ENCODE peak calls at places on chromosomes 5 and 9, in five cellular contexts. K, R, W, P and L are unnamed samples.

GRCh38 chr9:35792826-35793225 is 1.4 kb downstream of the NPR2 start:
- DNase-seq in W (no peak), R (no peak), K (no peak), P (no peak), L (no peak)

GRCh38 chr5:3352711-3353110 is 242.9 kb upstream of the IRX1 start:
- DNase-seq in K (no peak), W (no peak), P (no peak), R (no peak), L (no peak)

GRCh38 chr5:137415231-137415681 is 83.9 kb downstream of the SPOCK1 start:
- DNase-seq in R (peak), K (no peak), P (no peak), W (no peak), L (no peak)

GRCh38 chr5:139745800-139746690 is 49.6 kb upstream of the PSD2 start:
- DNase-seq in P (no peak), K (peak), R (peak), W (peak), L (peak)

GRCh38 chr5:128462330-128462729 is 75.7 kb downstream of the FBN2 start:
- DNase-seq in W (no peak), R (peak), K (no peak), P (no peak), L (no peak)

GRCh38 chr5:96725257-96725656 is 63.1 kb downstream of the CAST start:
- DNase-seq in P (no peak), R (no peak), W (no peak), K (no peak), L (no peak)

GRCh38 chr9:111120526-111120925 is 82.3 kb upstream of the LPAR1 start:
- DNase-seq in W (no peak), K (no peak), R (no peak), P (no peak), L (no peak)

GRCh38 chr5:139461698-139462097 is 845 bp downstream of the ECSCR start:
- DNase-seq in K (no peak), R (peak), P (no peak), W (no peak), L (no peak)

GRCh38 chr9:130692365-130692764 is 1.2 kb upstream of the EXOSC2 start:
- DNase-seq in W (peak), K (no peak), P (no peak), R (peak), L (peak)

GRCh38 chr9:36450110-36450732 is 50.2 kb upstream of the RNF38 start:
- DNase-seq in P (no peak), K (no peak), W (peak), R (peak), L (peak)

GRCh38 chr5:139707445-139708003 is 59.4 kb downstream of the CXXC5 start:
- DNase-seq in K (no peak), P (no peak), R (no peak), W (no peak), L (no peak)

GRCh38 chr5:181188700-181189362 is 16.2 kb downstream of the TRIM7 start:
- DNase-seq in P (no peak), W (peak), K (peak), R (peak), L (peak)

GRCh38 chr5:149268928-149269557 is 2.6 kb upstream of the AFAP1L1 start:
- DNase-seq in K (no peak), W (no peak), R (peak), P (no peak), L (no peak)

GRCh38 chr9:134220311-134220710 is 55.9 kb upstream of the RNU6ATAC start:
- DNase-seq in K (no peak), R (no peak), P (no peak), W (no peak), L (no peak)

GRCh38 chr5:144237851-144238250 is 67.2 kb downstream of the KCTD16 start:
- DNase-seq in R (peak), W (no peak), P (no peak), K (no peak), L (no peak)

GRCh38 chr5:17365756-17366155 is 132.3 kb upstream of the TAF11L2 start:
- DNase-seq in W (no peak), K (no peak), R (no peak), P (no peak), L (no peak)

GRCh38 chr5:180353963-180354574 is 933 bp upstream of the GFPT2 start:
- DNase-seq in K (no peak), P (no peak), R (no peak), W (no peak), L (no peak)

GRCh38 chr9:88418715-88419540 is 30.7 kb downstream of the SPIN1 start:
- DNase-seq in K (no peak), W (peak), R (peak), P (no peak), L (peak)